ENCODE peak calls at places on chromosome 15, in nine cellular contexts. J, B, F, W, D, K, U, O and S are unnamed samples.

GRCh38 chr15:101490408-101490891 is 943 bp upstream of the PCSK6 start:
- DNase-seq in K (no peak), J (no peak), D (no peak), O (no peak), W (no peak), U (no peak), B (no peak), F (no peak), S (no peak)

GRCh38 chr15:90883526-90883931 is 775 bp upstream of the FES start:
- DNase-seq in O (no peak), U (no peak), J (no peak), K (no peak), F (no peak), B (no peak), W (no peak), D (no peak), S (no peak)

GRCh38 chr15:90248760-90249122 is 615 bp upstream of the TTLL13 start:
- DNase-seq in W (no peak), U (no peak), D (no peak), O (no peak), J (no peak), B (no peak), F (no peak), K (no peak), S (no peak)

GRCh38 chr15:46525984-46526725 is 891.3 kb downstream of the SQOR start:
- DNase-seq in K (no peak), D (no peak), J (no peak), F (no peak), O (no peak), W (no peak), B (no peak), U (no peak), S (no peak)

GRCh38 chr15:85458764-85459163 is 78.4 kb downstream of the AKAP13 start:
- DNase-seq in F (no peak), J (no peak), B (no peak), W (no peak), O (no peak), U (no peak), D (no peak), K (no peak), S (no peak)

GRCh38 chr15:38944551-38944950 is 379.9 kb upstream of the RASGRP1 start:
- DNase-seq in D (no peak), J (no peak), O (no peak), K (no peak), W (no peak), U (no peak), F (no peak), B (no peak), S (no peak)

GRCh38 chr15:62465173-62465572 is 300.1 kb upstream of the C2CD4B start:
- DNase-seq in O (peak), D (no peak), F (no peak), K (no peak), J (no peak), W (no peak), U (no peak), B (no peak), S (no peak)

GRCh38 chr15:74847462-74847861 is 4.5 kb upstream of the ULK3 start:
- DNase-seq in O (no peak), K (peak), B (no peak), U (no peak), F (no peak), W (no peak), D (no peak), J (no peak), S (no peak)

GRCh38 chr15:43244092-43244491 is 22.6 kb downstream of the TGM5 start:
- DNase-seq in F (no peak), D (no peak), U (no peak), J (no peak), O (no peak), B (no peak), K (no peak), W (no peak), S (no peak)

GRCh38 chr15:73873889-73874511 is 636 bp downstream of the TBC1D21 start:
- DNase-seq in W (no peak), U (peak), D (peak), O (peak), F (peak), K (peak), B (peak), J (peak), S (no peak)

GRCh38 chr15:38714309-38715072 is 149.9 kb upstream of the RASGRP1 start:
- DNase-seq in K (peak), D (no peak), J (peak), B (no peak), O (peak), W (no peak), F (no peak), U (no peak), S (no peak)

GRCh38 chr15:76324066-76324465 is 12.5 kb upstream of the ISL2 start:
- DNase-seq in W (no peak), K (no peak), D (no peak), B (no peak), J (no peak), O (no peak), F (no peak), U (no peak), S (no peak)

GRCh38 chr15:45587861-45588170 is 637 bp downstream of the BLOC1S6 start:
- DNase-seq in B (no peak), D (no peak), O (no peak), W (no peak), K (no peak), U (no peak), J (no peak), F (no peak), S (no peak)

GRCh38 chr15:83243634-83244033 is 36.0 kb upstream of the HDGFL3 start:
- DNase-seq in F (no peak), O (no peak), W (no peak), U (no peak), K (peak), J (peak), D (no peak), B (no peak), S (no peak)

GRCh38 chr15:62124176-62124952 is 40.7 kb downstream of the C2CD4B start:
- DNase-seq in F (no peak), U (no peak), K (no peak), B (no peak), W (peak), D (no peak), O (no peak), J (no peak), S (no peak)

GRCh38 chr15:67400890-67401289 is 120.0 kb upstream of the C15orf61 start:
- DNase-seq in O (no peak), J (no peak), U (no peak), K (no peak), F (no peak), D (no peak), B (no peak), W (no peak), S (no peak)

GRCh38 chr15:78930577-78931388 is 14.1 kb downstream of the CTSH start:
- DNase-seq in F (no peak), B (no peak), D (no peak), U (peak), W (peak), K (peak), J (peak), O (peak), S (no peak)

GRCh38 chr15:67882487-67883227 is 42.8 kb upstream of the RNU6-1 start:
- DNase-seq in O (no peak), W (no peak), F (no peak), B (no peak), U (no peak), J (no peak), D (no peak), K (no peak), S (no peak)

GRCh38 chr15:69232144-69232543 is 66.6 kb upstream of the PAQR5 start:
- DNase-seq in F (no peak), D (no peak), J (no peak), U (no peak), K (no peak), B (no peak), W (peak), O (peak), S (no peak)

GRCh38 chr15:89888214-89888804 is 5.5 kb downstream of the AP3S2 start:
- DNase-seq in O (peak), K (peak), U (peak), D (no peak), F (peak), J (peak), W (no peak), B (no peak), S (no peak)

GRCh38 chr15:70378126-70379031 is 280.7 kb upstream of the TLE3 start:
- DNase-seq in O (no peak), K (no peak), D (no peak), W (no peak), U (no peak), B (no peak), J (no peak), F (no peak), S (no peak)

GRCh38 chr15:38226867-38227266 is 25.8 kb upstream of the SPRED1 start:
- DNase-seq in F (no peak), K (peak), J (peak), O (peak), B (no peak), U (peak), D (no peak), W (peak), S (peak)

GRCh38 chr15:89299896-89300295 is 34.7 kb downstream of the POLG start:
- DNase-seq in F (no peak), O (peak), J (peak), U (peak), B (no peak), D (no peak), W (no peak), K (peak), S (no peak)

GRCh38 chr15:69008056-69008455 is 6.4 kb upstream of the NOX5 start:
- DNase-seq in U (no peak), J (no peak), F (no peak), B (no peak), O (no peak), K (no peak), W (no peak), D (no peak), S (no peak)

GRCh38 chr15:65384895-65385867 is 7.4 kb upstream of the IGDCC3 start:
- DNase-seq in O (peak), D (peak), B (peak), W (peak), K (peak), F (peak), J (peak), U (peak), S (peak)

GRCh38 chr15:51244366-51244977 is 93.9 kb downstream of the CYP19A1 start:
- DNase-seq in F (no peak), B (no peak), W (no peak), K (no peak), O (peak), J (no peak), U (no peak), D (no peak), S (no peak)

GRCh38 chr15:67080900-67081431 is 15.6 kb downstream of the SMAD3 start:
- DNase-seq in K (no peak), J (peak), U (no peak), O (peak), D (peak), B (no peak), W (no peak), F (no peak), S (no peak)

GRCh38 chr15:35838422-35839150 is 292.6 kb upstream of the DPH6 start:
- DNase-seq in U (no peak), O (no peak), W (no peak), F (peak), B (no peak), D (no peak), K (no peak), J (no peak), S (no peak)

GRCh38 chr15:69082041-69082502 is 67.6 kb downstream of the NOX5 start:
- DNase-seq in F (no peak), K (no peak), B (no peak), W (no peak), U (no peak), O (peak), J (peak), D (no peak), S (no peak)

GRCh38 chr15:64667736-64668161 is 107.6 kb downstream of the RBPMS2 start:
- DNase-seq in J (peak), D (no peak), W (no peak), B (no peak), F (no peak), O (peak), U (no peak), K (peak), S (no peak)

GRCh38 chr15:88912500-88912921 is 668 bp downstream of the MFGE8 start:
- DNase-seq in F (no peak), J (peak), U (no peak), W (no peak), K (no peak), D (no peak), B (no peak), O (peak), S (no peak)

GRCh38 chr15:52445553-52445952 is 83.1 kb downstream of the MYO5A start:
- DNase-seq in U (no peak), J (no peak), D (no peak), W (no peak), O (no peak), K (no peak), F (no peak), B (no peak), S (no peak)

GRCh38 chr15:77070500-77071337 is at the start of gene TSPAN3:
- DNase-seq in F (peak), D (peak), U (peak), O (peak), J (peak), K (peak), B (peak), W (no peak), S (peak)

GRCh38 chr15:68027388-68027787 is 26.7 kb upstream of the PIAS1 start:
- DNase-seq in K (no peak), D (no peak), F (no peak), B (no peak), W (no peak), O (no peak), J (no peak), U (no peak), S (no peak)

GRCh38 chr15:55861115-55861514 is 118.2 kb upstream of the PRTG start:
- DNase-seq in F (no peak), O (no peak), B (no peak), W (no peak), K (no peak), J (no peak), D (no peak), U (no peak), S (no peak)

GRCh38 chr15:67997996-67998395 is 56.1 kb upstream of the PIAS1 start:
- DNase-seq in D (no peak), F (no peak), O (peak), B (no peak), U (no peak), K (no peak), J (peak), W (peak), S (no peak)